ENCODE peak calls at places on chromosomes 5 and 9, in five cellular contexts. One of them, this sample, is unnamed.
A peak's percentile ranks its signal among the peaks of the same experiment; 100 is the strongest.

GRCh38 chr9:128103589-128103962 is 24.0 kb downstream of the PTGES2 start:
- DNase-seq in GM12865: no peak
- DNase-seq in astrocyte of the spinal cord: no peak
- DNase-seq in fibroblast of the aortic adventitia: no peak
- DNase-seq in fibroblast of lung: no peak
- DNase-seq in this sample: no peak

GRCh38 chr5:2149196-2149541 is 266.4 kb upstream of the IRX4 start:
- DNase-seq in astrocyte of the spinal cord: no peak
- DNase-seq in fibroblast of the aortic adventitia: peak; percentile 6
- DNase-seq in GM12865: peak; percentile 11
- DNase-seq in fibroblast of lung: peak; percentile 16
- DNase-seq in this sample: no peak

GRCh38 chr5:178312900-178313299 is 80.3 kb upstream of the PHYKPL start:
- DNase-seq in astrocyte of the spinal cord: no peak
- DNase-seq in fibroblast of the aortic adventitia: no peak
- DNase-seq in GM12865: no peak
- DNase-seq in fibroblast of lung: no peak
- DNase-seq in this sample: no peak

GRCh38 chr9:33453286-33453882 is 6.0 kb upstream of the AQP3 start:
- DNase-seq in GM12865: no peak
- DNase-seq in astrocyte of the spinal cord: no peak
- DNase-seq in fibroblast of lung: peak; percentile 15
- DNase-seq in fibroblast of the aortic adventitia: no peak
- DNase-seq in this sample: no peak

GRCh38 chr5:96149546-96149945 is 187.9 kb upstream of the ELL2 start:
- DNase-seq in astrocyte of the spinal cord: no peak
- DNase-seq in fibroblast of the aortic adventitia: peak; percentile 36
- DNase-seq in fibroblast of lung: peak; percentile 35
- DNase-seq in GM12865: peak; percentile 7
- DNase-seq in this sample: peak; percentile 12

GRCh38 chr5:167489202-167489601 is 802.2 kb upstream of the WWC1 start:
- DNase-seq in astrocyte of the spinal cord: peak; percentile 48
- DNase-seq in fibroblast of lung: peak; percentile 78
- DNase-seq in GM12865: peak; percentile 17
- DNase-seq in fibroblast of the aortic adventitia: no peak
- DNase-seq in this sample: peak; percentile 25

GRCh38 chr5:57538341-57538955 is 55.8 kb upstream of the ACTBL2 start:
- DNase-seq in GM12865: no peak
- DNase-seq in fibroblast of lung: peak; percentile 82
- DNase-seq in astrocyte of the spinal cord: peak; percentile 51
- DNase-seq in fibroblast of the aortic adventitia: peak; percentile 68
- DNase-seq in this sample: peak; percentile 79

GRCh38 chr5:43231977-43232376 is 40.0 kb downstream of the NIM1K start:
- DNase-seq in fibroblast of lung: no peak
- DNase-seq in astrocyte of the spinal cord: no peak
- DNase-seq in fibroblast of the aortic adventitia: peak; percentile 4
- DNase-seq in GM12865: peak; percentile 38
- DNase-seq in this sample: peak; percentile 4

GRCh38 chr9:105114956-105115728 is 129.3 kb upstream of the SLC44A1 start:
- DNase-seq in fibroblast of lung: peak; percentile 50
- DNase-seq in astrocyte of the spinal cord: no peak
- DNase-seq in fibroblast of the aortic adventitia: no peak
- DNase-seq in GM12865: peak; percentile 79
- DNase-seq in this sample: peak; percentile 28

GRCh38 chr9:71349218-71349617 is 227.8 kb upstream of the TRPM3 start:
- DNase-seq in fibroblast of lung: peak; percentile 80
- DNase-seq in GM12865: no peak
- DNase-seq in astrocyte of the spinal cord: peak; percentile 63
- DNase-seq in fibroblast of the aortic adventitia: peak; percentile 77
- DNase-seq in this sample: no peak

GRCh38 chr9:34601883-34602570 is 9.9 kb downstream of the RPP25L start:
- DNase-seq in GM12865: no peak
- DNase-seq in fibroblast of lung: no peak
- DNase-seq in fibroblast of the aortic adventitia: no peak
- DNase-seq in astrocyte of the spinal cord: no peak
- DNase-seq in this sample: no peak

GRCh38 chr9:137404971-137405584 is 17.9 kb downstream of the EXD3 start:
- DNase-seq in fibroblast of lung: no peak
- DNase-seq in fibroblast of the aortic adventitia: no peak
- DNase-seq in astrocyte of the spinal cord: no peak
- DNase-seq in GM12865: no peak
- DNase-seq in this sample: no peak

GRCh38 chr5:116668361-116668760 is 93.7 kb upstream of the SEMA6A start:
- DNase-seq in astrocyte of the spinal cord: no peak
- DNase-seq in GM12865: no peak
- DNase-seq in fibroblast of lung: no peak
- DNase-seq in fibroblast of the aortic adventitia: no peak
- DNase-seq in this sample: no peak

GRCh38 chr9:134276463-134277245 is 49.6 kb upstream of the RXRA start:
- DNase-seq in fibroblast of lung: no peak
- DNase-seq in fibroblast of the aortic adventitia: no peak
- DNase-seq in astrocyte of the spinal cord: no peak
- DNase-seq in GM12865: no peak
- DNase-seq in this sample: no peak

GRCh38 chr9:134278286-134278685 is 48.0 kb upstream of the RXRA start:
- DNase-seq in fibroblast of the aortic adventitia: no peak
- DNase-seq in GM12865: no peak
- DNase-seq in fibroblast of lung: no peak
- DNase-seq in astrocyte of the spinal cord: no peak
- DNase-seq in this sample: no peak

GRCh38 chr9:134272302-134273023 is 53.8 kb upstream of the RXRA start:
- DNase-seq in GM12865: no peak
- DNase-seq in fibroblast of lung: no peak
- DNase-seq in astrocyte of the spinal cord: no peak
- DNase-seq in fibroblast of the aortic adventitia: no peak
- DNase-seq in this sample: no peak

GRCh38 chr9:134273647-134274046 is 52.6 kb upstream of the RXRA start:
- DNase-seq in fibroblast of lung: no peak
- DNase-seq in astrocyte of the spinal cord: no peak
- DNase-seq in fibroblast of the aortic adventitia: no peak
- DNase-seq in GM12865: no peak
- DNase-seq in this sample: no peak

DNA sequence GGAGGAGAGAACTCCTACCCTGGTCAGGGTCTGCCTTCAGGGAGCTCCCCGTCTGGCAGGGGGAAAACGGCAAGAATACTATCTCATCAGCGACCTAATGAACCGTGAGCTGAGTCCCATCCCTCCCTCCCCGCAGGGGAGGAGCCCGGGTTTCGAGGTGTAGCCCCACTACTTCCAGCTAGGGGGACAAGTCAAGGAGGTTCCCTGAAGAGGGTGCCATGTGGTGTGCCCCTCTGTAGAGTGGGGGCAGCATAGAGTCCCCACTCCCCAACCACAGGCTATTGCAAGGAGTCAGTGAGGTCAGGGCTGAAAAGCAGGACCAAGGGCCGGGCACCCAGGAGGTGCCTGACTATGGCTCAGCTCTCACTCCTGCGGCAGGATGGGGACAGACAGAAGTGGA is 50.9 kb upstream of the RXRA start:
- DNase-seq in astrocyte of the spinal cord: no peak
- DNase-seq in GM12865: no peak
- DNase-seq in fibroblast of the aortic adventitia: no peak
- DNase-seq in fibroblast of lung: no peak
- DNase-seq in this sample: no peak
- TF ChIP-seq CTCF in astrocyte of the spinal cord: no peak
- TF ChIP-seq CTCF in GM12865: no peak
- TF ChIP-seq CTCF in fibroblast of the aortic adventitia: no peak
- TF ChIP-seq CTCF in fibroblast of lung: no peak
- TF ChIP-seq CTCF in this sample: no peak

DNA sequence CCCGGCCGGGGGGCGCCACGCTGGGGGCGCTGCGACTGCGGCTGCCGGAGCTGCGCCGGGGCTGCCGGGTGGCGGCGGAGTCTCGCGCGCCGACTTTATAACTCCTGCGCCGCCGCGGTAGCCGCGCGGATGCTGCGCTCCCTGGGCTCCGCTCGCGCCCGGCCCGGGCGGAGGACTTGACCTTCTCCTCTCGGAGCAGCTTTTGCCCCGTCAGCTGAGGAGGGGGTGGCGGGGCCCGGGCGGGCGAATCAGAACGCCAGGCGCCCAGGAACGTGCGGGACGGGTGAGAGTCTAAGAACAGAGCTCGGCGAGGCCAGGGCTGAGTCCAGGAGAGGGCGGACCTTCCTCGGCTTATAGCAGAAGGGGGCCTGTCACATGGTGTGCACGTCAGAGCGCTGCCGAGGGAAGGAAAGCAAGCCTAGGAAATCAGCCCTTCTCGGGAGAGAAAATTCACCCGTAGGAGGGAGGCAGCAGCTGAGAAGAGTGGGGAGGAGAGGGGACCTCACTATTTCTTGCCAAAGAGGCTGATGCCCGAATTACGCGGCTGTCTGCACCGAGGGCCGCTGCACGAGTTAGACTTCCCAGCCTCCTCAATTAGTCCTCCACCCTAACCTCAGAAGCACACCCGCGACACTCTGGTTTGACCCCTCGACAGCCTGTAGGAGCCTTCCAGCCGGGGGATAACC is at the start of gene FOXD1:
- DNase-seq in fibroblast of the aortic adventitia: peak; percentile 94
- DNase-seq in GM12865: peak; percentile 72
- DNase-seq in astrocyte of the spinal cord: peak; percentile 99
- DNase-seq in fibroblast of lung: peak; percentile 98
- DNase-seq in this sample: peak; percentile 95
- TF ChIP-seq CTCF in fibroblast of the aortic adventitia: peak; percentile 13
- TF ChIP-seq CTCF in GM12865: no peak
- TF ChIP-seq CTCF in astrocyte of the spinal cord: peak; percentile 7
- TF ChIP-seq CTCF in fibroblast of lung: no peak
- TF ChIP-seq CTCF in this sample: no peak

GRCh38 chr9:73667749-73668148 is 516.1 kb downstream of the ANXA1 start:
- DNase-seq in fibroblast of the aortic adventitia: no peak
- DNase-seq in GM12865: peak; percentile 4
- DNase-seq in fibroblast of lung: peak; percentile 8
- DNase-seq in astrocyte of the spinal cord: no peak
- DNase-seq in this sample: no peak
- TF ChIP-seq CTCF in fibroblast of the aortic adventitia: peak; percentile 32
- TF ChIP-seq CTCF in GM12865: peak; percentile 9
- TF ChIP-seq CTCF in fibroblast of lung: no peak
- TF ChIP-seq CTCF in astrocyte of the spinal cord: peak; percentile 17
- TF ChIP-seq CTCF in this sample: peak; percentile 49

GRCh38 chr9:5873439-5873838 is 17.2 kb upstream of the MLANA start:
- DNase-seq in astrocyte of the spinal cord: no peak
- DNase-seq in fibroblast of the aortic adventitia: no peak
- DNase-seq in GM12865: no peak
- DNase-seq in fibroblast of lung: no peak
- DNase-seq in this sample: no peak

GRCh38 chr9:5876026-5876425 is 14.7 kb upstream of the MLANA start:
- DNase-seq in astrocyte of the spinal cord: no peak
- DNase-seq in GM12865: peak; percentile 66
- DNase-seq in fibroblast of the aortic adventitia: no peak
- DNase-seq in fibroblast of lung: no peak
- DNase-seq in this sample: no peak

GRCh38 chr9:5874048-5874447 is 16.6 kb upstream of the MLANA start:
- DNase-seq in astrocyte of the spinal cord: no peak
- DNase-seq in fibroblast of lung: no peak
- DNase-seq in fibroblast of the aortic adventitia: no peak
- DNase-seq in GM12865: no peak
- DNase-seq in this sample: no peak

GRCh38 chr9:5879419-5880181 is 11.1 kb upstream of the MLANA start:
- DNase-seq in fibroblast of lung: peak; percentile 90
- DNase-seq in GM12865: no peak
- DNase-seq in astrocyte of the spinal cord: peak; percentile 36
- DNase-seq in fibroblast of the aortic adventitia: peak; percentile 59
- DNase-seq in this sample: peak; percentile 56

GRCh38 chr9:5876711-5877110 is 14.0 kb upstream of the MLANA start:
- DNase-seq in astrocyte of the spinal cord: no peak
- DNase-seq in fibroblast of lung: no peak
- DNase-seq in fibroblast of the aortic adventitia: no peak
- DNase-seq in GM12865: no peak
- DNase-seq in this sample: no peak
- TF ChIP-seq CTCF in astrocyte of the spinal cord: no peak
- TF ChIP-seq CTCF in fibroblast of lung: no peak
- TF ChIP-seq CTCF in fibroblast of the aortic adventitia: no peak
- TF ChIP-seq CTCF in GM12865: no peak
- TF ChIP-seq CTCF in this sample: no peak

This sample was measured in brain microvascular endothelial cell.